ENCODE peak calls at places on chromosomes 1 and 21, in ten cellular contexts. X is heart left ventricle, A is right lobe of liver, Q is H1, Z is vagina, F is HepG2, B is Peyer's patch, S is tibial nerve, N is esophagus squamous epithelium, P is transverse colon. T is an unnamed sample. For H3K36me3, the result is how much of the 10 kb centered on the place peaks cover.

GRCh38 chr1:44501022-44501910 is 96.2 kb downstream of the RNF220 start:
- DNase-seq in X (no peak), A (no peak), Q (no peak), Z (no peak), F (peak), B (no peak), S (no peak), N (no peak), P (no peak), T (peak)

GRCh38 chr1:23169727-23170335 is 1.2 kb upstream of the LUZP1 start:
- DNase-seq in X (peak), A (no peak), Q (no peak), Z (peak), F (peak), B (no peak), S (peak), N (peak), P (peak), T (peak)

GRCh38 chr1:9052272-9053049 is 17.0 kb downstream of the SLC2A5 start:
- DNase-seq in X (no peak), A (no peak), Q (no peak), Z (no peak), F (no peak), B (peak), S (no peak), N (no peak), P (no peak), T (no peak)

GRCh38 chr1:111598534-111598933 is 21.1 kb upstream of the RAP1A start:
- DNase-seq in X (no peak), A (no peak), Q (no peak), Z (no peak), F (no peak), B (no peak), S (no peak), N (no peak), P (no peak), T (no peak)

GRCh38 chr1:213989740-213990472 is 2.1 kb downstream of the PROX1 start:
- DNase-seq in X (no peak), A (no peak), Q (no peak), Z (no peak), F (no peak), B (no peak), S (no peak), N (no peak), P (peak), T (peak)

GRCh38 chr21:37463083-37463780 is 96.7 kb downstream of the DYRK1A start:
- DNase-seq in X (no peak), A (no peak), Q (no peak), Z (no peak), F (peak), B (no peak), S (no peak), N (no peak), P (no peak), T (no peak)

GRCh38 chr1:156247460-156248322 is at the start of gene PAQR6:
- DNase-seq in X (no peak), A (no peak), Q (no peak), Z (no peak), F (peak), B (peak), S (no peak), N (no peak), P (no peak), T (no peak)

GRCh38 chr1:88801575-88802208 is 89.7 kb downstream of the GTF2B start:
- DNase-seq in X (no peak), A (no peak), Q (no peak), Z (no peak), F (no peak), B (no peak), S (no peak), N (no peak), P (no peak), T (no peak)

GRCh38 chr1:182507685-182508084 is 57.7 kb downstream of the RGSL1 start:
- DNase-seq in X (no peak), A (no peak), Q (no peak), Z (no peak), F (no peak), B (peak), S (no peak), N (no peak), P (peak), T (peak)

GRCh38 chr21:36203603-36203889 is 46.9 kb downstream of the DOP1B start:
- DNase-seq in X (no peak), A (peak), Q (no peak), Z (no peak), F (peak), B (no peak), S (no peak), N (no peak), P (no peak), T (peak)

GRCh38 chr1:53431725-53432306 is 27.4 kb upstream of the DMRTB1 start:
- DNase-seq in X (no peak), A (no peak), Q (no peak), Z (no peak), F (no peak), B (no peak), S (no peak), N (no peak), P (no peak), T (no peak)

GRCh38 chr21:44526096-44526997 is 13.6 kb downstream of the KRTAP10-1 start:
- DNase-seq in X (no peak), A (peak), Q (no peak), Z (no peak), F (peak), B (no peak), S (no peak), N (no peak), P (no peak), T (no peak)

GRCh38 chr1:65359888-65360287 is 50.5 kb downstream of the DNAJC6 start:
- DNase-seq in X (no peak), A (no peak), Q (no peak), Z (no peak), F (peak), B (no peak), S (no peak), N (no peak), P (no peak), T (no peak)

GRCh38 chr1:29875557-29876028 is 639.3 kb downstream of the PTPRU start:
- DNase-seq in X (peak), A (no peak), Q (no peak), Z (no peak), F (no peak), B (no peak), S (no peak), N (no peak), P (no peak), T (no peak)

GRCh38 chr1:56973898-56974752 is 8.3 kb upstream of the C8B start:
- DNase-seq in X (no peak), A (no peak), Q (no peak), Z (no peak), F (no peak), B (no peak), S (no peak), N (no peak), P (no peak), T (no peak)

GRCh38 chr1:154334647-154335350 is 9.5 kb downstream of the ATP8B2 start:
- DNase-seq in X (peak), A (peak), Q (no peak), Z (no peak), F (peak), B (peak), S (peak), N (peak), P (peak), T (peak)

GRCh38 chr1:2253797-2254480 is 25.8 kb downstream of the SKI start:
- DNase-seq in X (no peak), A (no peak), Q (no peak), Z (no peak), F (no peak), B (no peak), S (no peak), N (no peak), P (no peak), T (no peak)

GRCh38 chr1:17789926-17790325 is 34.8 kb downstream of the ACTL8 start:
- DNase-seq in X (no peak), A (no peak), Q (no peak), Z (no peak), F (no peak), B (no peak), S (no peak), N (no peak), P (no peak), T (no peak)

GRCh38 chr1:11156958-11157357 is 32.2 kb upstream of the ANGPTL7 start:
- DNase-seq in X (no peak), A (no peak), Q (no peak), Z (no peak), F (no peak), B (no peak), S (no peak), N (no peak), P (no peak), T (no peak)

GRCh38 chr1:172325562-172325961 is 94.9 kb upstream of the C1orf105 start:
- DNase-seq in X (no peak), A (no peak), Q (no peak), Z (no peak), F (no peak), B (no peak), S (no peak), N (no peak), P (peak), T (no peak)

GRCh38 chr1:38788285-38788684 is 71.3 kb downstream of the RRAGC start:
- DNase-seq in X (no peak), A (no peak), Q (no peak), Z (no peak), F (no peak), B (no peak), S (no peak), N (no peak), P (no peak), T (no peak)

GRCh38 chr21:15809818-15810217 is 80.0 kb downstream of the USP25 start:
- DNase-seq in X (no peak), A (no peak), Q (no peak), Z (no peak), F (no peak), B (no peak), S (no peak), N (no peak), P (no peak), T (no peak)

GRCh38 chr1:11653101-11653601 is 1.1 kb downstream of the FBXO2 start:
- DNase-seq in X (no peak), A (peak), Q (no peak), Z (no peak), F (peak), B (peak), S (no peak), N (no peak), P (no peak), T (peak)

GRCh38 chr1:100622037-100622436 is 84.1 kb downstream of the GPR88 start:
- DNase-seq in X (no peak), A (no peak), Q (no peak), Z (no peak), F (no peak), B (no peak), S (peak), N (no peak), P (no peak), T (no peak)

GRCh38 chr1:94130851-94131595 is 10.1 kb upstream of the ABCA4 start:
- DNase-seq in X (no peak), A (no peak), Q (no peak), Z (no peak), F (no peak), B (no peak), S (no peak), N (no peak), P (no peak), T (no peak)

GRCh38 chr1:239912471-239912870 is 179.2 kb upstream of the FMN2 start:
- DNase-seq in X (no peak), A (no peak), Q (no peak), Z (no peak), F (no peak), B (no peak), S (no peak), N (no peak), P (no peak), T (no peak)

GRCh38 chr1:47469910-47470309 is 32.1 kb downstream of the FOXD2 start:
- DNase-seq in X (no peak), A (no peak), Q (no peak), Z (no peak), F (no peak), B (no peak), S (no peak), N (no peak), P (no peak), T (no peak)

GRCh38 chr21:14762309-14762708 is 216.2 kb upstream of the SAMSN1 start:
- DNase-seq in X (no peak), A (no peak), Q (no peak), Z (no peak), F (no peak), B (no peak), S (no peak), N (no peak), P (no peak), T (no peak)

GRCh38 chr1:60621524-60621923 is 460.8 kb upstream of the NFIA start:
- DNase-seq in X (peak), A (no peak), Q (no peak), Z (no peak), F (no peak), B (no peak), S (no peak), N (no peak), P (no peak), T (no peak)

GRCh38 chr21:22758478-22758877 is 1760.3 kb downstream of the NCAM2 start:
- DNase-seq in X (no peak), A (no peak), Q (no peak), Z (no peak), F (no peak), B (no peak), S (no peak), N (no peak), P (no peak), T (no peak)

GRCh38 chr1:6101826-6102225 is 56.1 kb downstream of the KCNAB2 start:
- DNase-seq in X (no peak), A (peak), Q (no peak), Z (no peak), F (no peak), B (peak), S (no peak), N (no peak), P (no peak), T (no peak)

GRCh38 chr1:160124709-160125478 is 9.3 kb downstream of the ATP1A2 start:
- DNase-seq in X (no peak), A (no peak), Q (no peak), Z (no peak), F (peak), B (no peak), S (no peak), N (no peak), P (no peak), T (no peak)

GRCh38 chr1:10943991-10944730 is 68.3 kb upstream of the TARDBP start:
- DNase-seq in X (no peak), A (no peak), Q (no peak), Z (no peak), F (peak), B (peak), S (peak), N (no peak), P (peak), T (peak)

GRCh38 chr1:36369061-36369470 is 16.7 kb downstream of the STK40 start:
- DNase-seq in X (peak), A (peak), Q (peak), Z (no peak), F (peak), B (peak), S (peak), N (no peak), P (peak), T (peak)

GRCh38 chr1:77446841-77447555 is 165.2 kb downstream of the AK5 start:
- DNase-seq in X (no peak), A (no peak), Q (no peak), Z (no peak), F (no peak), B (no peak), S (no peak), N (no peak), P (no peak), T (no peak)

GRCh38 chr1:215052656-215053055 is 29.9 kb upstream of the KCNK2 start:
- DNase-seq in X (no peak), A (no peak), Q (no peak), Z (no peak), F (no peak), B (no peak), S (no peak), N (no peak), P (no peak), T (no peak)

GRCh38 chr1:218785928-218786327 is 387.8 kb upstream of the LYPLAL1 start:
- DNase-seq in X (peak), A (no peak), Q (no peak), Z (no peak), F (no peak), B (no peak), S (peak), N (no peak), P (no peak), T (peak)

GRCh38 chr1:101000141-101000867 is 25.3 kb downstream of the DPH5 start:
- DNase-seq in X (no peak), A (no peak), Q (no peak), Z (no peak), F (no peak), B (no peak), S (no peak), N (no peak), P (no peak), T (no peak)

DNA sequence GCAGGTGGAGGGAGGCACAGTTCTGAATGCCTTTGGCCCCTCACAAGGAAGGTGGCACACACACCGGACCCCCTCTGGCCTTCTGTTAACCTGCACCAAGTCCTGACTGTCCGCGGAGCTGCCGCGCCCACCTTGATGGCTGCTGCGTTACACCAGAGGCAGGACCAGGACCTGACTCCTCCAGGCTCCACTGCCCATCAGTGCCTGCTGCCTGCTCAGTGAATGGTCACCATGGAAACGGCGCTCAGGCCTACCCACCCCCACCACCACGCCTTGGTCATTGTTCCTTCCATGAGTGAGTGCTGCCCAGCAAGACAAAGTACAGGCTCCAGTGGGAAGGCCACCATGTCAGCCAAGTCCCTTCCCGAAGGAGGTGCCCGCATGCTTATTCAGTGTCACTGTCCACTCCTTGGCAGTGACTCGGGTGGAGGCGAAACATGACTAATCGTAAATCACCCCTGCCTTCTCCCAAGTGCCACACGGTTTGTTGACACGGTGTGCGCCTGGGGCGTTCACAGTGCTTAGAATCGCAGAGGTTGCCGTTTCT is 57.3 kb downstream of the SLC37A1 start:
- DNase-seq in X (peak), A (peak), Q (no peak), Z (no peak), F (no peak), B (peak), S (no peak), N (no peak), P (peak), T (no peak)
- TF ChIP-seq POLR2A in X (no peak), A (no peak), Q (no peak), Z (no peak), F (no peak), B (no peak), S (no peak), N (no peak), P (no peak), T (no peak)

GRCh38 chr1:150159550-150159949 is 9.8 kb downstream of the PLEKHO1 start:
- DNase-seq in X (peak), A (no peak), Q (no peak), Z (no peak), F (no peak), B (no peak), S (no peak), N (no peak), P (peak), T (no peak)
- H3K27ac ChIP-seq in X (peak), A (no peak), Q (no peak), Z (peak), F (no peak), B (peak), S (peak), N (no peak), P (peak), T (no peak)

DNA sequence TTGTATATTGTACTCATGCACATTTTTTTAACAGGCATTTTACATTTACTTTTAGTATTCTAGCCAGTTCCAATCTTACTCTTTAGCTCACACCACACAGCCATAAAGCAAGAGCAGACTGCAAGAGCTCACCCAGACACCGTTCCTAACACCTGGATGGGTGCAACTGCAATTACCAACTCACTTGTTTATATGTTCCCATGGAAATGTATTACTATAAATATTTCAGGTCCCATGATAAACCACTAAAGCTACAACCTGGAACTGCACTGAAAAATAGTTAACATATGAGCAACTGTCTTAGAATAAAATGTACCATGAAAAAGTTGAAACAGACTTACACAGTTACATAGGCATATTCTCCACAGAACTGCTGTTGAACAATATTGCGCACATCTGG is 30.8 kb downstream of the USP48 start:
- DNase-seq in X (no peak), A (no peak), Q (no peak), Z (no peak), F (no peak), B (no peak), S (no peak), N (no peak), P (no peak), T (no peak)
- H3K36me3 ChIP-seq in X (under half), A (under half), Q (half or more), Z (half or more), F (half or more), B (under half), S (half or more), N (half or more), P (under half), T (under half)

GRCh38 chr1:222616535-222616934 is 1.4 kb upstream of the MIA3 start:
- DNase-seq in X (no peak), A (no peak), Q (no peak), Z (no peak), F (peak), B (no peak), S (no peak), N (no peak), P (no peak), T (no peak)

GRCh38 chr1:222618880-222619321 is 1.0 kb downstream of the MIA3 start:
- DNase-seq in X (no peak), A (peak), Q (no peak), Z (no peak), F (peak), B (no peak), S (peak), N (no peak), P (peak), T (peak)

GRCh38 chr1:222620566-222620965 is 2.7 kb downstream of the MIA3 start:
- DNase-seq in X (no peak), A (no peak), Q (no peak), Z (no peak), F (no peak), B (no peak), S (no peak), N (no peak), P (no peak), T (no peak)

GRCh38 chr1:222617367-222617951 is 438 bp upstream of the MIA3 start:
- DNase-seq in X (peak), A (peak), Q (peak), Z (peak), F (peak), B (peak), S (peak), N (peak), P (peak), T (peak)

DNA sequence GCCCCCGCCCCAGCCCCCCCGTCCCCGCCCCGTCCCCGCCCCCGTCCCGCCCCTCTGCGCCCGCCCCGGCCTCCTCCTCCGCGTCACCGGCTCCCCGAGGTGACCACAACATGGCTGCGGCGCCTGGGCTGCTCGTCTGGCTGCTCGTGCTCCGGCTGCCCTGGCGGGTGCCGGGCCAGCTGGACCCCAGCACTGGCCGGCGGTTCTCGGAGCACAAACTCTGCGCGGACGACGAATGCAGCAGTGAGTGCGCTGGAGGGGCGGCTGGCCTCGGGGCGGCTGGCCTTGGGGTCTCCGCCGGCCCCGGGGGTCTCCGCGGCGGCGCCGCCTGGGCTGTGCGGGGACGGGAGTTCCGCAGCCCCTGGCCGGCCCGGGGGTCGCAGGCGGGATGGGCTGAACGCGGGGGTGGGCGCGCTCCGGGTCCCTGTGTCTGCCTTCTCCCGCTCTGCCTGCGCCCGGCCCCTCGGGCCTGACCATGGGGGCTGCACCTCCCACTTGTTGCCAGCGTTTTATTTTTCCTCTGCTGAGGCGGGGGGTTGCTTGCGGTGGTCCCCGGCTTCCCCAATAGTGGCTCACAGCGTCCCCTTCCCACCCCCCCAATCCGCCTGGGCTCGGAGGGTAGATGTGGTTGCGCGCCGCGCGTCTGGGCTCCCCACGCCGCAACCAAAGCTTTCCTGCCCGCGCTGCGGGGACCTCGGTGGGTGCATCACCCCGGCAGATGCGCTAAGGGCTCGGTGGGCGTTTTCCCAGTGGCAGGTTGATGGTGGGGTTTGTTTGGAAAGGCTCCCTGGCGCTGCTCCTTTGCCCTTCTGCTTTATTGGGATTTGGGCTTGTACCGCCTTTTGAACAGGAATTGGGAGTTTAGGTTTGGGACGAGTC is at the start of gene MIA3:
- DNase-seq in X (no peak), A (no peak), Q (no peak), Z (no peak), F (peak), B (peak), S (peak), N (peak), P (peak), T (peak)
- TF ChIP-seq POLR2A in X (peak), A (no peak), Q (peak), Z (no peak), F (no peak), B (peak), S (no peak), N (no peak), P (no peak), T (peak)

T was measured in thyroid gland.